ENCODE peak calls at places on chromosomes 5 and 9, in six cellular contexts. One of them, this sample, is unnamed.
A peak's percentile ranks its signal among the peaks of the same experiment; 100 is the strongest.

GRCh38 chr9:18922161-18922910 is 110.7 kb downstream of the SAXO1 start:
- DNase-seq in cardiac muscle cell: no peak
- DNase-seq in CD8-positive, alpha-beta T cell: no peak
- DNase-seq in endothelial cell: no peak
- DNase-seq in WTC11: no peak
- DNase-seq in A549: no peak
- DNase-seq in this sample: no peak

GRCh38 chr5:95620030-95620869 is at the start of gene GPR150:
- DNase-seq in A549: peak; percentile 60
- DNase-seq in cardiac muscle cell: peak; percentile 61
- DNase-seq in CD8-positive, alpha-beta T cell: peak; percentile 50
- DNase-seq in WTC11: peak; percentile 59
- DNase-seq in endothelial cell: peak; percentile 48
- DNase-seq in this sample: peak; percentile 72

GRCh38 chr5:181100121-181101015 is 30.6 kb downstream of the OR2V1 start:
- DNase-seq in WTC11: peak; percentile 51
- DNase-seq in cardiac muscle cell: peak; percentile 0
- DNase-seq in endothelial cell: no peak
- DNase-seq in A549: no peak
- DNase-seq in CD8-positive, alpha-beta T cell: no peak
- DNase-seq in this sample: peak; percentile 57

GRCh38 chr9:105004466-105005090 is 76.6 kb upstream of the ABCA1 start:
- DNase-seq in CD8-positive, alpha-beta T cell: no peak
- DNase-seq in cardiac muscle cell: no peak
- DNase-seq in WTC11: no peak
- DNase-seq in A549: no peak
- DNase-seq in endothelial cell: no peak
- DNase-seq in this sample: no peak

GRCh38 chr9:2800385-2801179 is 43.3 kb downstream of the PUM3 start:
- DNase-seq in CD8-positive, alpha-beta T cell: no peak
- DNase-seq in A549: no peak
- DNase-seq in WTC11: no peak
- DNase-seq in cardiac muscle cell: peak; percentile 41
- DNase-seq in endothelial cell: peak; percentile 8
- DNase-seq in this sample: peak; percentile 14

GRCh38 chr5:169923988-169924387 is 56.3 kb downstream of the INSYN2B start:
- DNase-seq in WTC11: no peak
- DNase-seq in CD8-positive, alpha-beta T cell: no peak
- DNase-seq in cardiac muscle cell: no peak
- DNase-seq in A549: no peak
- DNase-seq in endothelial cell: no peak
- DNase-seq in this sample: peak; percentile 21

GRCh38 chr9:133199648-133200321 is 9.3 kb downstream of the OBP2B start:
- DNase-seq in WTC11: peak; percentile 34
- DNase-seq in cardiac muscle cell: no peak
- DNase-seq in CD8-positive, alpha-beta T cell: no peak
- DNase-seq in endothelial cell: no peak
- DNase-seq in A549: no peak
- DNase-seq in this sample: no peak

GRCh38 chr9:117178596-117179111 is 236.2 kb downstream of the ASTN2 start:
- DNase-seq in CD8-positive, alpha-beta T cell: no peak
- DNase-seq in A549: no peak
- DNase-seq in WTC11: no peak
- DNase-seq in cardiac muscle cell: no peak
- DNase-seq in endothelial cell: no peak
- DNase-seq in this sample: no peak

GRCh38 chr9:38227656-38228055 is 158.6 kb upstream of the SHB start:
- DNase-seq in CD8-positive, alpha-beta T cell: no peak
- DNase-seq in cardiac muscle cell: no peak
- DNase-seq in WTC11: no peak
- DNase-seq in endothelial cell: no peak
- DNase-seq in A549: no peak
- DNase-seq in this sample: no peak

DNA sequence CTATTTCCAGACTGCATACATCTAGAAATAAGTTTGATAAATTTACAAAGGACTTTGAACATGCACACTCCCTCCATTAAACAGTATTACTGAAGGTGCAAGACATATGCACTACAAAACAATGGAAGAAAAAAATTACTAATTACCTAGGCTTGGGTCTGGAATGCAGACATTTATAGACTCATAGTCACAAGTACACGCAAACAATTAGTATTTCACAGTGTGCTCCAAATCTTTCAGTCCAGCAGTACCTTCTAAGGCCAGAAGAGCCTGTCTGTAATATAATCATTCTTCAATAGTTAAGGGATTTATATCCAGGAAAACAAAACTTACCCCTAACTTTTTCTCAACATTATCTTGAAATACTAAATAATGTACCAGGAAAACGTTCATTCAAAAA is 11.2 kb downstream of the RICTOR start:
- DNase-seq in CD8-positive, alpha-beta T cell: no peak
- DNase-seq in cardiac muscle cell: no peak
- DNase-seq in A549: no peak
- DNase-seq in endothelial cell: no peak
- DNase-seq in WTC11: no peak
- DNase-seq in this sample: no peak
- TF ChIP-seq CTCF in CD8-positive, alpha-beta T cell: no peak
- TF ChIP-seq CTCF in cardiac muscle cell: no peak
- TF ChIP-seq CTCF in A549: no peak
- TF ChIP-seq CTCF in endothelial cell: no peak
- TF ChIP-seq CTCF in WTC11: no peak
- TF ChIP-seq CTCF in this sample: no peak

GRCh38 chr9:98228392-98229089 is 26.9 kb downstream of the TBC1D2 start:
- DNase-seq in cardiac muscle cell: no peak
- DNase-seq in endothelial cell: no peak
- DNase-seq in A549: no peak
- DNase-seq in CD8-positive, alpha-beta T cell: no peak
- DNase-seq in WTC11: no peak
- DNase-seq in this sample: no peak
- TF ChIP-seq CTCF in cardiac muscle cell: no peak
- TF ChIP-seq CTCF in endothelial cell: no peak
- TF ChIP-seq CTCF in A549: no peak
- TF ChIP-seq CTCF in CD8-positive, alpha-beta T cell: no peak
- TF ChIP-seq CTCF in WTC11: no peak
- TF ChIP-seq CTCF in this sample: no peak

DNA sequence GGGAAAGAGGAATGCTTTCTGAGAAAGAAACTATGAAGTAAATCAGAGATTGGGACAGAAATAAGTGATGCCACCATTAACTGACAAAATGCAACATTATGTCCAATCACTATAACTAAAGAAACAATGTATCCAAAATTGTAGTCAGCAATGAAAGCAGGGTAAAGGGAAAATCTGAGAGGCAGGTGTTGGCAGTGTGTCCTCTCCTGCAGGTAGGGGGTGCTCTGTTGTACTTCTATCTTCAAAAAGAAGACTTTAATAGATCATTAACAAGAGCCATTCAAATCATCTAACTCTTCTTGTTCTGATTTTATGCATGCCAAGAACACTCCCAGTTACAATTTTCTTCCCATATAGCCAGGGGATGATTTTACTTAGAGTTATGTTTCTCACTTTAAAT is 1275.7 kb downstream of the PTPRD start:
- DNase-seq in A549: no peak
- DNase-seq in CD8-positive, alpha-beta T cell: no peak
- DNase-seq in endothelial cell: no peak
- DNase-seq in cardiac muscle cell: no peak
- DNase-seq in WTC11: no peak
- DNase-seq in this sample: no peak
- TF ChIP-seq CTCF in A549: no peak
- TF ChIP-seq CTCF in CD8-positive, alpha-beta T cell: no peak
- TF ChIP-seq CTCF in endothelial cell: no peak
- TF ChIP-seq CTCF in cardiac muscle cell: no peak
- TF ChIP-seq CTCF in WTC11: no peak
- TF ChIP-seq CTCF in this sample: no peak

GRCh38 chr5:116554764-116555163 is 19.9 kb downstream of the SEMA6A start:
- DNase-seq in endothelial cell: no peak
- DNase-seq in WTC11: no peak
- DNase-seq in cardiac muscle cell: no peak
- DNase-seq in CD8-positive, alpha-beta T cell: no peak
- DNase-seq in A549: no peak
- DNase-seq in this sample: no peak

GRCh38 chr5:116559673-116560164 is 14.9 kb downstream of the SEMA6A start:
- DNase-seq in cardiac muscle cell: no peak
- DNase-seq in CD8-positive, alpha-beta T cell: no peak
- DNase-seq in A549: no peak
- DNase-seq in WTC11: no peak
- DNase-seq in endothelial cell: no peak
- DNase-seq in this sample: no peak

GRCh38 chr5:116559239-116559638 is 15.4 kb downstream of the SEMA6A start:
- DNase-seq in cardiac muscle cell: no peak
- DNase-seq in endothelial cell: peak; percentile 55
- DNase-seq in CD8-positive, alpha-beta T cell: no peak
- DNase-seq in A549: no peak
- DNase-seq in WTC11: peak; percentile 72
- DNase-seq in this sample: no peak

GRCh38 chr5:116561658-116562057 is 13.0 kb downstream of the SEMA6A start:
- DNase-seq in endothelial cell: no peak
- DNase-seq in A549: no peak
- DNase-seq in CD8-positive, alpha-beta T cell: no peak
- DNase-seq in WTC11: no peak
- DNase-seq in cardiac muscle cell: no peak
- DNase-seq in this sample: no peak

DNA sequence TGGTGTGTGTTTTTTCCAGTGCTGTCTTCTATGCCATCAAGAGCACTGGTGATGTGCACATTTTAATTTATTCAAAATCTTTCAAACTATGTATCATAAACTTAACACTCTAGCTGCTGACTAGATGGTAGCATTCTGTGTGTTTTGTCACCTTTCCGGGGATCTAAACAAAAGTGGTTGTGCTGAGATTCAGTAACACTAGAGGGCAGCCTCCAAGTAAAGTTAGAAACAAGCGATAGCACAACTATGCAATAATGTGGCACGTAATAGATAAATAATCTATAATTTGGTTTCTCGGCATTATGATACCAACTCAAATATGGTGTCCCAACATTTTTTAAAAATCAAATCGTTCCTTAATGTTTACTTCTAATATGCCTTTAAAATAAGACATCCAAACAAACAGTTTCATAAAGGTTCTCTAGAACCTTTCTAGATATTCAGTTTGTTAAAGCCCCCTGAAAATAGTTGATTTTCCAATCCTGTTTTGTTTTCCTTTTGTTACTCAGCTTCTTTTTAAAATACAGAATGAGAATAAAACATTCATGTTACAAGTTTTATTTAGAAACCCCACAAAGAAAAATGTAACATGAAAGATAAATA is 16.9 kb downstream of the SEMA6A start:
- DNase-seq in WTC11: no peak
- DNase-seq in A549: peak; percentile 33
- DNase-seq in endothelial cell: no peak
- DNase-seq in CD8-positive, alpha-beta T cell: no peak
- DNase-seq in cardiac muscle cell: peak; percentile 35
- DNase-seq in this sample: no peak
- TF ChIP-seq CTCF in WTC11: no peak
- TF ChIP-seq CTCF in A549: peak; percentile 69
- TF ChIP-seq CTCF in endothelial cell: peak; percentile 7
- TF ChIP-seq CTCF in CD8-positive, alpha-beta T cell: no peak
- TF ChIP-seq CTCF in cardiac muscle cell: peak; percentile 70
- TF ChIP-seq CTCF in this sample: peak; percentile 51

DNA sequence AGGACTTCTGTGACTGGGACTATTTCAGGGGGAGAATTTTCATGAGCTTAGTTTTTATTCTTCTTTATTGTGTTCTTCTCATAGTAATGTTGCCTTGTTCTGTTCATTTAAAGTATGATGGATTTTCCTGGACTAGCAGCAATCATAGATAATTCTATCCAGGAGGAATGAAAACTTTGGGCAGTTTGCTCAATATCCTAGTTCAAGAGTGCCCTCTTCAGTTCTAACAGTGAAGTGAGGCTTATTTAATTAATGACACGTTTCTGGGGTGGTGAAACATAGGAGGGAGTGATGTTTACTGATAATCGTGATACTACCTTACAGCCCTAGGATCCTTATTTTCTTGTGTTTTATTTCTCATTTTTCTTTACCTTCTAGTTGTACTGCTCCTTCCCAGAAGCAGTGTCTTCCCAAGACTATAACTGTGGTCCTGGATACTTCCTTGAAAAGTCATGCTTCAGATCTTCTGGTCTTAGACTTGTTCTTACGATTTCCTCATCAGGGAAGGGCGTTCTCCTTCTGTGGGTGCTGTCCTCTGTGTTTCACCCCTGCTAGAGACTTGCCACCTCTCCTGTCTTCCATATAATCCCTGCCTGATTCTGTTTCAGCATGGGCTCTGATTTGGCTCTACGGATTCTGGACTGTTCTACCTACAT is 57.4 kb downstream of the CFAP95 start:
- DNase-seq in endothelial cell: peak; percentile 8
- DNase-seq in CD8-positive, alpha-beta T cell: no peak
- DNase-seq in WTC11: no peak
- DNase-seq in A549: peak; percentile 50
- DNase-seq in cardiac muscle cell: peak; percentile 24
- DNase-seq in this sample: no peak
- TF ChIP-seq CTCF in endothelial cell: peak; percentile 28
- TF ChIP-seq CTCF in CD8-positive, alpha-beta T cell: peak; percentile 60
- TF ChIP-seq CTCF in WTC11: no peak
- TF ChIP-seq CTCF in A549: peak; percentile 73
- TF ChIP-seq CTCF in cardiac muscle cell: peak; percentile 64
- TF ChIP-seq CTCF in this sample: peak; percentile 38

GRCh38 chr9:36995927-36996471 is 38.1 kb downstream of the PAX5 start:
- DNase-seq in WTC11: peak; percentile 88
- DNase-seq in cardiac muscle cell: peak; percentile 84
- DNase-seq in A549: peak; percentile 68
- DNase-seq in CD8-positive, alpha-beta T cell: peak; percentile 44
- DNase-seq in endothelial cell: peak; percentile 87
- DNase-seq in this sample: peak; percentile 72
- TF ChIP-seq CTCF in WTC11: peak; percentile 45
- TF ChIP-seq CTCF in cardiac muscle cell: peak; percentile 83
- TF ChIP-seq CTCF in A549: peak; percentile 75
- TF ChIP-seq CTCF in CD8-positive, alpha-beta T cell: peak; percentile 68
- TF ChIP-seq CTCF in endothelial cell: peak; percentile 60
- TF ChIP-seq CTCF in this sample: peak; percentile 55

GRCh38 chr9:110638381-110638954 is 30.1 kb upstream of the MUSK start:
- DNase-seq in WTC11: no peak
- DNase-seq in CD8-positive, alpha-beta T cell: no peak
- DNase-seq in endothelial cell: no peak
- DNase-seq in A549: peak; percentile 31
- DNase-seq in cardiac muscle cell: peak; percentile 18
- DNase-seq in this sample: no peak
- TF ChIP-seq CTCF in WTC11: no peak
- TF ChIP-seq CTCF in CD8-positive, alpha-beta T cell: no peak
- TF ChIP-seq CTCF in endothelial cell: no peak
- TF ChIP-seq CTCF in A549: peak; percentile 62
- TF ChIP-seq CTCF in cardiac muscle cell: peak; percentile 47
- TF ChIP-seq CTCF in this sample: no peak

GRCh38 chr9:135506327-135507103 is 6.0 kb downstream of the MRPS2 start:
- DNase-seq in A549: no peak
- DNase-seq in WTC11: peak; percentile 31
- DNase-seq in CD8-positive, alpha-beta T cell: no peak
- DNase-seq in cardiac muscle cell: no peak
- DNase-seq in endothelial cell: no peak
- DNase-seq in this sample: peak; percentile 55
- TF ChIP-seq CTCF in A549: no peak
- TF ChIP-seq CTCF in WTC11: no peak
- TF ChIP-seq CTCF in CD8-positive, alpha-beta T cell: no peak
- TF ChIP-seq CTCF in cardiac muscle cell: no peak
- TF ChIP-seq CTCF in endothelial cell: no peak
- TF ChIP-seq CTCF in this sample: no peak